ENCODE peak calls at places on chromosomes 4 and X, in eight cellular contexts. P is endothelial cell; D is GM12865; H is hypothalamus; L is stimulated activated naive CD8-positive, alpha-beta T cell treated with anti-CD3 and anti-CD28 coated beads, Interleukin-15, Interleukin-2, amounts not matched to agents 100 U/mL and 50 U/mL, for 24 hours; W is fibroblast of lung; T is NCI-H774; E is fibroblast of the aortic adventitia. B is an unnamed sample.

GRCh38 chr4:158624889-158625478 is 46.7 kb downstream of the C4orf46 start:
- DNase-seq in W (peak; percentile 83), E (peak; percentile 88), D (peak; percentile 68), P (peak; percentile 28), L (no peak), H (no peak), T (peak; percentile 13), B (peak; percentile 24)

GRCh38 chr4:185566425-185566824 is 31.1 kb upstream of the PDLIM3 start:
- DNase-seq in D (peak; percentile 45), P (no peak), L (no peak), T (no peak), W (no peak), H (no peak), E (no peak), B (no peak)

GRCh38 chr4:141518222-141518621 is 118.2 kb upstream of the IL15 start:
- DNase-seq in W (no peak), H (no peak), E (no peak), P (no peak), T (no peak), D (no peak), L (no peak), B (no peak)

GRCh38 chr4:68466751-68467150 is 19.5 kb downstream of the TMPRSS11E start:
- DNase-seq in T (no peak), L (no peak), P (no peak), E (peak; percentile 4), H (no peak), D (no peak), W (no peak), B (no peak)

GRCh38 chr4:140296335-140296753 is 77.1 kb upstream of the SCOC start:
- DNase-seq in W (peak; percentile 94), D (no peak), L (no peak), P (no peak), T (no peak), H (peak; percentile 23), E (peak; percentile 95), B (peak; percentile 70)

GRCh38 chr4:122861544-122861943 is 34.9 kb downstream of the FGF2 start:
- DNase-seq in H (no peak), P (no peak), D (no peak), T (no peak), L (no peak), W (no peak), E (no peak), B (no peak)

GRCh38 chr4:54877006-54877405 is 219.2 kb downstream of the KIT start:
- DNase-seq in E (no peak), H (no peak), W (peak; percentile 31), L (no peak), T (no peak), D (no peak), P (no peak), B (no peak)

GRCh38 chr4:53855886-53856260 is 208.5 kb downstream of the CHIC2 start:
- DNase-seq in L (no peak), W (peak; percentile 66), D (no peak), P (no peak), E (peak; percentile 98), H (no peak), T (no peak), B (no peak)

GRCh38 chrX:125436855-125437254 is 117.2 kb downstream of the TEX13C start:
- DNase-seq in P (no peak), W (no peak), D (peak; percentile 0), E (no peak), L (no peak), H (no peak), T (peak; percentile 37), B (no peak)

GRCh38 chr4:24965627-24966026 is 52.8 kb upstream of the CCDC149 start:
- DNase-seq in E (no peak), T (no peak), D (peak; percentile 28), P (no peak), H (no peak), W (peak; percentile 4), L (no peak), B (no peak)

GRCh38 chr4:142960134-142960533 is 114.0 kb upstream of the INPP4B start:
- DNase-seq in W (peak; percentile 40), L (no peak), T (no peak), P (no peak), E (peak; percentile 2), D (no peak), H (no peak), B (no peak)

GRCh38 chrX:56800307-56800706 is 71.3 kb downstream of the NBDY start:
- DNase-seq in D (no peak), L (no peak), E (no peak), P (no peak), H (no peak), W (no peak), T (no peak), B (no peak)

GRCh38 chrX:115948018-115948923 is 222.3 kb upstream of the AGTR2 start:
- DNase-seq in L (no peak), P (no peak), E (no peak), H (no peak), D (no peak), W (no peak), T (no peak), B (no peak)

GRCh38 chr4:183532823-183533222 is 28.0 kb downstream of the ING2 start:
- DNase-seq in T (no peak), W (peak; percentile 56), D (no peak), P (no peak), L (no peak), E (peak; percentile 4), H (no peak), B (no peak)

GRCh38 chr4:39469429-39470077 is 10.7 kb downstream of the LIAS start:
- DNase-seq in D (peak; percentile 76), W (peak; percentile 92), H (no peak), E (peak; percentile 92), T (peak; percentile 45), L (no peak), P (peak; percentile 41), B (peak; percentile 67)

GRCh38 chrX:139831689-139832456 is 101.0 kb downstream of the ATP11C start:
- DNase-seq in W (peak; percentile 80), P (no peak), E (peak; percentile 83), D (peak; percentile 38), H (no peak), T (no peak), L (no peak), B (peak; percentile 24)

GRCh38 chrX:68945081-68945602 is 116.3 kb downstream of the EFNB1 start:
- DNase-seq in P (no peak), W (no peak), T (no peak), H (no peak), E (no peak), D (no peak), L (no peak), B (no peak)

GRCh38 chrX:12981880-12982279 is 7.0 kb downstream of the TMSB4X start:
- DNase-seq in H (no peak), T (no peak), W (no peak), D (peak; percentile 21), E (no peak), L (no peak), P (no peak), B (no peak)

GRCh38 chr4:185461565-185461964 is 10.0 kb downstream of the CCDC110 start:
- DNase-seq in E (no peak), T (no peak), L (no peak), H (no peak), D (no peak), P (no peak), W (no peak), B (no peak)

GRCh38 chr4:73405138-73405537 is 1.1 kb downstream of the ALB start:
- DNase-seq in W (no peak), P (no peak), T (no peak), E (no peak), D (no peak), L (no peak), H (no peak), B (no peak)

GRCh38 chr4:150579591-150580234 is 2.2 kb upstream of the MAB21L2 start:
- DNase-seq in H (no peak), L (no peak), W (peak; percentile 46), E (no peak), P (peak; percentile 45), T (no peak), D (no peak), B (no peak)

GRCh38 chrX:154136627-154137161 is 7.3 kb upstream of the OPN1LW start:
- DNase-seq in W (peak; percentile 20), D (peak; percentile 32), L (peak; percentile 81), P (peak; percentile 84), T (peak; percentile 16), H (no peak), E (peak; percentile 16), B (peak; percentile 63)

GRCh38 chr4:104747635-104748034 is 252.9 kb upstream of the CXXC4 start:
- DNase-seq in H (no peak), D (no peak), W (peak; percentile 17), E (no peak), T (no peak), P (no peak), L (no peak), B (no peak)

GRCh38 chr4:176563591-176563990 is 229.1 kb downstream of the VEGFC start:
- DNase-seq in E (peak; percentile 82), H (no peak), T (no peak), W (peak; percentile 91), L (no peak), D (no peak), P (no peak), B (no peak)

GRCh38 chr4:57100979-57101629 is 9.1 kb downstream of the IGFBP7 start:
- DNase-seq in L (no peak), P (no peak), W (no peak), D (no peak), E (peak; percentile 51), H (no peak), T (no peak), B (no peak)

GRCh38 chr4:39068907-39069306 is 6.9 kb downstream of the KLHL5 start:
- DNase-seq in T (no peak), P (no peak), H (no peak), L (no peak), W (no peak), E (no peak), D (no peak), B (no peak)